ENCODE peak calls at places on chromosome 13, in five cellular contexts. X, B, N, U and Y are unnamed samples.

GRCh38 chr13:43611631-43612416 is 174.9 kb downstream of the ENOX1 start:
- DNase-seq in X (no peak), B (no peak), N (no peak), U (no peak), Y (no peak)

GRCh38 chr13:37701972-37702371 is 103.4 kb upstream of the POSTN start:
- DNase-seq in X (peak), B (peak), N (no peak), U (no peak), Y (no peak)

GRCh38 chr13:74715718-74716117 is 581.5 kb upstream of the KLF12 start:
- DNase-seq in X (no peak), B (no peak), N (no peak), U (no peak), Y (no peak)

GRCh38 chr13:53159439-53159838 is 130.8 kb downstream of the OLFM4 start:
- DNase-seq in X (no peak), B (no peak), N (no peak), U (no peak), Y (no peak)

GRCh38 chr13:79405501-79405830 is 589 bp downstream of the RBM26 start:
- DNase-seq in X (no peak), B (no peak), N (no peak), U (no peak), Y (no peak)

GRCh38 chr13:82747948-82748347 is 1134.3 kb downstream of the SLITRK1 start:
- DNase-seq in X (peak), B (no peak), N (no peak), U (no peak), Y (no peak)

GRCh38 chr13:50375792-50376191 is 360.5 kb downstream of the KCNRG start:
- DNase-seq in X (peak), B (peak), N (no peak), U (no peak), Y (no peak)

GRCh38 chr13:99153219-99153618 is 47.4 kb upstream of the UBAC2 start:
- DNase-seq in X (peak), B (no peak), N (no peak), U (no peak), Y (no peak)

GRCh38 chr13:42477588-42478190 is 96.3 kb upstream of the TNFSF11 start:
- DNase-seq in X (no peak), B (no peak), N (no peak), U (no peak), Y (no peak)